ENCODE peak calls at places on chromosomes 6 and 20, in six cellular contexts. B, T, F, L, C and X are unnamed samples.

GRCh38 chr20:507006-507758 is 36.4 kb downstream of the CSNK2A1 start:
- DNase-seq in B (no peak), T (no peak), F (no peak), L (no peak), C (no peak), X (no peak)

GRCh38 chr20:48767269-48767960 is 60.4 kb downstream of the PREX1 start:
- DNase-seq in B (no peak), T (no peak), F (no peak), L (no peak), C (no peak), X (no peak)

GRCh38 chr20:47445291-47445690 is 56.4 kb upstream of the NCOA3 start:
- DNase-seq in B (no peak), T (no peak), F (no peak), L (no peak), C (no peak), X (peak)

GRCh38 chr20:50957276-50957675 is 1.1 kb downstream of the DPM1 start:
- DNase-seq in B (peak), T (no peak), F (no peak), L (no peak), C (peak), X (no peak)

GRCh38 chr6:102215425-102215824 is 821.9 kb downstream of the GRIK2 start:
- DNase-seq in B (no peak), T (no peak), F (no peak), L (no peak), C (no peak), X (no peak)

GRCh38 chr6:134928151-134928917 is 21.6 kb downstream of the ALDH8A1 start:
- DNase-seq in B (no peak), T (no peak), F (no peak), L (no peak), C (no peak), X (no peak)

GRCh38 chr6:132354517-132355167 is 46.6 kb downstream of the MOXD1 start:
- DNase-seq in B (peak), T (peak), F (no peak), L (peak), C (no peak), X (no peak)

GRCh38 chr6:112144145-112144926 is 56.9 kb downstream of the FAM229B start:
- DNase-seq in B (no peak), T (no peak), F (no peak), L (peak), C (no peak), X (no peak)

GRCh38 chr20:24700166-24700860 is 230.9 kb downstream of the SYNDIG1 start:
- DNase-seq in B (no peak), T (no peak), F (no peak), L (no peak), C (no peak), X (no peak)

GRCh38 chr6:18680842-18681241 is 293.7 kb downstream of the RNF144B start:
- DNase-seq in B (no peak), T (peak), F (no peak), L (no peak), C (no peak), X (no peak)

GRCh38 chr20:57611605-57612311 is 8.5 kb downstream of the ZBP1 start:
- DNase-seq in B (no peak), T (no peak), F (no peak), L (no peak), C (no peak), X (no peak)

GRCh38 chr20:63246490-63247284 is 7.6 kb downstream of the NKAIN4 start:
- DNase-seq in B (no peak), T (peak), F (no peak), L (no peak), C (no peak), X (no peak)
- H3K4me2 ChIP-seq in B (no peak), T (peak), F (no peak), L (no peak), C (no peak), X (no peak)

DNA sequence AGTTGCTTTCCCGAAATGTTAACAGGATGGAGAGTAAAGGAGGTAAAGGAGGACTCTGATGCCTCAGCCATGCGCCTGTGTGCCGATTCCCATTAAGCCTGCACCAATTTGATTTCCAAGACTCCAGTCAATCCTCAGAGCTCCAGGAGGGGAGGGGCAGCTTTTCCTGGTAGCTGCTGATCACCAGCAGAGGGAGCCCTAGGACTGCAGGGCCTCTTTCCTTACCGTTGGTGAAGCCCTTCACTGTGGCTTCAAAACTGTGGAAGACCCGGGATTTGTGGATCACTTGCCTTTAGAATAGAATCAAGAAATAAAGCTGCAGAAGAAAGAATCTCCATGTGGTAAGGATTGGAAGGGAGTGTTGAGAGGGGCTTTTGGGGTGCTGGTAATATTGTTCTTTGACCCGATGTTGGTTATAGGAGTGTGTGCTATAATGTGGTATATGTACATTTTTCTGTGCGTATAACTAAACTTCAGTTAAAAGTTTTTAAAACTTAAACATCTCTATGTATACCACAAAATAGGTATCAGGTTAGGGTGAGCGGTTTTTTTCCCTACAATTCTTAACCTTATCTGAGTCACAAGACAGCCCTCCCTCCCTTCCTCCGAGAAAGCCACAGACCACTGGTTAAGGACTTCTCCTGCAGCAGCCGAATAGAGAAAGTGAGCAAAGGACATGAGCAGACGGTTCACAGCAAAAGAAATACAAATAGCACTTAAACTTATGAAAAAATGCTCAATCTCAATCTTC is 6.9 kb upstream of the OSER1 start:
- DNase-seq in B (peak), T (peak), F (peak), L (peak), C (peak), X (peak)
- H3K4me2 ChIP-seq in B (no peak), T (no peak), F (no peak), L (peak), C (no peak), X (no peak)

GRCh38 chr6:25169551-25170335 is 109.4 kb upstream of the CARMIL1 start:
- DNase-seq in B (peak), T (no peak), F (no peak), L (no peak), C (no peak), X (peak)

GRCh38 chr6:25165181-25165580 is 114.0 kb upstream of the CARMIL1 start:
- DNase-seq in B (no peak), T (no peak), F (no peak), L (no peak), C (no peak), X (no peak)

GRCh38 chr6:25166955-25167753 is 112.0 kb upstream of the CARMIL1 start:
- DNase-seq in B (no peak), T (no peak), F (no peak), L (no peak), C (no peak), X (no peak)

GRCh38 chr6:25168637-25169036 is 110.5 kb upstream of the CARMIL1 start:
- DNase-seq in B (no peak), T (no peak), F (no peak), L (no peak), C (no peak), X (no peak)

GRCh38 chr6:25165817-25166216 is 113.4 kb upstream of the CARMIL1 start:
- DNase-seq in B (no peak), T (no peak), F (no peak), L (no peak), C (no peak), X (no peak)
- H3K4me2 ChIP-seq in B (no peak), T (no peak), F (no peak), L (no peak), C (no peak), X (no peak)

GRCh38 chr6:25993038-25993684 is 30.6 kb downstream of the TRIM38 start:
- DNase-seq in B (no peak), T (no peak), F (no peak), L (peak), C (no peak), X (no peak)

GRCh38 chr6:25991785-25992412 is 29.3 kb downstream of the TRIM38 start:
- DNase-seq in B (peak), T (peak), F (peak), L (peak), C (no peak), X (peak)

GRCh38 chr6:25990172-25990873 is 27.7 kb downstream of the TRIM38 start:
- DNase-seq in B (no peak), T (no peak), F (no peak), L (no peak), C (no peak), X (no peak)

GRCh38 chr6:25995507-25995906 is 32.9 kb downstream of the TRIM38 start:
- DNase-seq in B (peak), T (no peak), F (no peak), L (no peak), C (no peak), X (no peak)

GRCh38 chr6:25992413-25993037 is 29.9 kb downstream of the TRIM38 start:
- DNase-seq in B (peak), T (peak), F (peak), L (peak), C (peak), X (peak)
- H3K4me2 ChIP-seq in B (peak), T (peak), F (peak), L (peak), C (peak), X (peak)

GRCh38 chr6:2396856-2397640 is 151.6 kb upstream of the GMDS start:
- DNase-seq in B (peak), T (no peak), F (no peak), L (no peak), C (no peak), X (peak)

DNA sequence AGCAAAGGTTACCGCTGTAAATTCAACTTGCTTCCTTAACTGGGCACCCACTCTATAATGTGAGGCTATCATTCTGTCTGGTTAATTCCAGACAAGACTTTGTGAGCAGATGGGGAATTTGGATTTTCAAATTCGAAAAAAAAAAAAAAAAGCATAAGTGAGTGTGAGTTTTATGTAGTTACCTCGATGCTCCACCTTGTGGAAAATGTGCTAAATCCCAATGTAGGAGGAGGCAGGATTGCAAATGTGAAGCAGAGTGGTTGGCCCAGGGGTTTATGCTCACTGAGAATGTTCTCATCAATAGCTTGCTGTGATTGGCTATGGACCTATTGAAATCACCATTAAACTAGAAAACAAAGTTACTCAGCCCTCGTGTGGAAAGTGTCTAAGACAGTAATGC is 150.9 kb upstream of the GMDS start:
- DNase-seq in B (no peak), T (peak), F (no peak), L (no peak), C (no peak), X (no peak)
- H3K4me2 ChIP-seq in B (no peak), T (no peak), F (no peak), L (no peak), C (no peak), X (no peak)

DNA sequence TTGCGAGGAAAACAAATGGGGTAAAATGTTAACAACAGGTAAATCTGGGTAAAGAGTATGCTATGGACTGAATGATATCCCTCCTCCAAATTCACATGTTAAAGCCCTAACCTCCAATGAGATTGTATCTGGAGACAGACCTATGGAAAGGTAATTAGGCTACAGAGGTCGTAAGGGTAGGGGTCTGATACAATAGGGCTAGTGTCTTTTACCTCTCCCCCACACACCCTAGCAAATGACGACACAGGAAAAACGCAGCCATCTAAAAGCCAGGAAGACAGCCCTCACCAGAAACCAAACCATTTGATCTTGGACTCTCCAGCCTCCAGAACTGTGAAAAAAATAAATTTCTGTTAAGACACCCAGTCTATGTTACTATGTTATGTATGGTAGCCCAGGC is 20.6 kb upstream of the FBXO9 start:
- DNase-seq in B (no peak), T (peak), F (no peak), L (no peak), C (no peak), X (no peak)
- H3K4me2 ChIP-seq in B (peak), T (no peak), F (peak), L (no peak), C (no peak), X (no peak)

DNA sequence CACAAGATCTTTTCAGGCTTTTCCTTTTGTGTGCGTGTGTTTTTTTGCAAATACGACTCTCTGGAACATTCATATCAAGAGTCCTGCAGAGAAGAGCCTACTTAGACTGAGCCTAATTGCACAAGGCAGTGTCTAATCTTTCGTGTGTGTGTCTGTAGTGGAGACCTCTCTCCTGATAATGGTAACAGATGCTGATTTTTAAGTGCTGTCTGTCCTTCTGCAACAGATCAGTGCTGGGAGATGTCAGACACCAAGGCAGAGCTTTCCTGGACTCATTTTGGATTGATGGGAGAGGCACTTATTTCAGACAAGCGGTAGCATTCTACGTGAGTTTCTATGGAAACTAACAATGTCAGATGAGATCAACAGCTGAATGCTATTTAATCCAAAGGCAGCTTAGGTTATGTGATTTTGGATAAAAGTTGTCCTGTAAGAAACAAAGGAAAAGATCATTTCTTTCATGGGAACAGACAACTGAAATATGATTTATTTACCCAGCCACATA is 167.6 kb downstream of the PLCB4 start:
- DNase-seq in B (no peak), T (no peak), F (no peak), L (no peak), C (no peak), X (no peak)
- H3K4me2 ChIP-seq in B (no peak), T (no peak), F (no peak), L (no peak), C (no peak), X (no peak)

GRCh38 chr6:109772961-109773431 is 81.9 kb downstream of the FIG4 start:
- DNase-seq in B (peak), T (no peak), F (no peak), L (no peak), C (no peak), X (no peak)
- H3K4me2 ChIP-seq in B (peak), T (no peak), F (no peak), L (no peak), C (no peak), X (no peak)

GRCh38 chr20:58636983-58637421 is 14.1 kb upstream of the STX16 start:
- DNase-seq in B (no peak), T (peak), F (peak), L (no peak), C (no peak), X (no peak)

GRCh38 chr20:58634818-58635665 is 16.0 kb upstream of the STX16 start:
- DNase-seq in B (peak), T (no peak), F (no peak), L (peak), C (no peak), X (no peak)

GRCh38 chr20:58637466-58638198 is 13.5 kb upstream of the STX16 start:
- DNase-seq in B (no peak), T (no peak), F (no peak), L (no peak), C (no peak), X (no peak)

GRCh38 chr20:58638467-58639181 is 12.5 kb upstream of the STX16 start:
- DNase-seq in B (no peak), T (no peak), F (no peak), L (no peak), C (no peak), X (no peak)

DNA sequence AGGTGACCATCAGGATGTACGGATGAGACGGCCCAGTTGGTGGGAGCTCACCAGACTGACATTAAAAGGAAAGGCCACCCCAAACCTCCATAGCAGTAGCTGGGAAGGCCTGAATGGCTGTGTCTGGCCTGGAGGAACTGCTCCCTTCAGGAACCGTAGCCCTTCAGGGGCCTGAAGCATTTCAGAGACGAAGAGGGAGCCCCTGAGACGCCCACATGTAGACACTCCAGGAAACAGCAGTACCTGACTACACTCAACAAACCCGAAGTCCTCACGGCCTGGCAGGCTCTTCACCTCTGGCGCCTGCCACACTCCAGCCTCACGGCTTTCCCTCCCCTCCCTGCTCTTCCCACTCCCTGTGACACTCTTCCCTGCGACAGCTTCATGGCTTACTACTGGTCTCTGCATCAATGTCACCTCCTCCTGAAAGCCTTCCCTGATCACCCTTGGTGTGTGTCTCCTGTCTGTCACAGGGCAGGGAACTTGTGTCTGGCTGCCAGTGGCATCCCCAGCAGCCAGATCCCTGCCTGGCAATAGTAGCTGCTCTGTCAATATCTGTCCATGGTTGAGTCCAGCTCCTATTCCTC is 14.6 kb upstream of the STX16 start:
- DNase-seq in B (no peak), T (no peak), F (no peak), L (no peak), C (no peak), X (no peak)
- H3K4me2 ChIP-seq in B (no peak), T (no peak), F (no peak), L (no peak), C (no peak), X (no peak)

GRCh38 chr20:35318502-35319157 is 26.4 kb upstream of the FAM83C start:
- DNase-seq in B (peak), T (peak), F (no peak), L (no peak), C (peak), X (no peak)
- H3K4me2 ChIP-seq in B (peak), T (no peak), F (no peak), L (no peak), C (peak), X (no peak)